ENCODE peak calls at places on chromosomes 2 and 18, in ten cellular contexts. V is Peyer's patch, T is sigmoid colon, Q is transverse colon, W is suprapubic skin, P is spleen, B is upper lobe of left lung, D is prostate gland, M is thyroid gland, J is ovary. G is an unnamed sample. For H3K36me3, the result is how much of the 10 kb centered on the place peaks cover.

GRCh38 chr2:43219383-43220228 is 6.8 kb downstream of the ZFP36L2 start:
- DNase-seq in Q (peak), B (peak), P (peak), J (peak), M (peak), V (peak), T (peak), D (peak), W (peak), G (peak)

GRCh38 chr2:86253424-86253823 is 54.2 kb downstream of the MRPL35 start:
- DNase-seq in Q (no peak), J (no peak), B (no peak), T (no peak), P (no peak), D (no peak), M (no peak), W (no peak), V (no peak), G (no peak)

GRCh38 chr18:48583568-48583967 is 44.7 kb downstream of the CTIF start:
- DNase-seq in Q (no peak), W (no peak), D (no peak), B (no peak), J (no peak), P (no peak), V (no peak), M (no peak), T (no peak), G (peak)

GRCh38 chr2:86021396-86022378 is 84.0 kb downstream of the POLR1A start:
- DNase-seq in D (no peak), B (no peak), P (no peak), T (peak), M (peak), V (no peak), Q (no peak), J (no peak), W (peak), G (no peak)

GRCh38 chr2:213669657-213670056 is 385.4 kb downstream of the SPAG16 start:
- DNase-seq in W (no peak), P (no peak), M (no peak), D (no peak), T (no peak), Q (no peak), J (no peak), B (no peak), V (no peak), G (no peak)

GRCh38 chr2:232629201-232629475 is 4.3 kb upstream of the EFHD1 start:
- DNase-seq in Q (no peak), D (no peak), V (no peak), P (no peak), M (no peak), B (no peak), W (no peak), J (no peak), T (no peak), G (no peak)

GRCh38 chr2:96214554-96214953 is 5.9 kb upstream of the STARD7 start:
- DNase-seq in V (no peak), Q (no peak), D (no peak), W (no peak), T (no peak), M (no peak), B (no peak), J (no peak), P (no peak), G (no peak)

GRCh38 chr2:84901593-84902120 is 3.8 kb upstream of the TMSB10 start:
- DNase-seq in Q (no peak), W (no peak), D (no peak), M (no peak), J (no peak), B (no peak), T (no peak), V (no peak), P (no peak), G (no peak)

GRCh38 chr2:100391735-100392515 is 25.5 kb downstream of the CHST10 start:
- DNase-seq in T (no peak), B (peak), V (no peak), P (peak), Q (no peak), D (peak), W (no peak), M (no peak), J (no peak), G (no peak)

GRCh38 chr2:237181844-237182243 is 96.2 kb downstream of the COPS8 start:
- DNase-seq in B (no peak), D (no peak), P (no peak), M (no peak), V (no peak), T (peak), J (peak), Q (no peak), W (no peak), G (peak)

GRCh38 chr2:96404446-96405373 is 69.1 kb downstream of the NCAPH start:
- DNase-seq in B (peak), V (no peak), Q (peak), D (peak), M (peak), T (no peak), W (no peak), P (no peak), J (no peak), G (peak)

GRCh38 chr18:3869848-3870247 is 419.9 kb downstream of the TGIF1 start:
- DNase-seq in M (no peak), B (no peak), J (no peak), T (no peak), Q (no peak), W (no peak), P (no peak), V (no peak), D (no peak), G (peak)

GRCh38 chr2:239697765-239698164 is 296.9 kb upstream of the HDAC4 start:
- DNase-seq in D (no peak), M (no peak), B (peak), T (no peak), J (no peak), V (no peak), Q (no peak), P (no peak), W (peak), G (no peak)

GRCh38 chr2:229849073-229849472 is 72.7 kb downstream of the TRIP12 start:
- DNase-seq in W (no peak), T (no peak), B (no peak), V (no peak), M (no peak), D (no peak), J (no peak), P (no peak), Q (no peak), G (no peak)

GRCh38 chr2:67845557-67846114 is 217.2 kb downstream of the C1D start:
- DNase-seq in Q (no peak), V (no peak), W (no peak), B (no peak), P (no peak), M (peak), T (peak), J (peak), D (no peak), G (no peak)

GRCh38 chr2:134138115-134138514 is 115.8 kb upstream of the MGAT5 start:
- DNase-seq in P (no peak), W (no peak), J (no peak), B (no peak), T (no peak), D (no peak), M (no peak), Q (no peak), V (no peak), G (no peak)

GRCh38 chr2:240394549-240394948 is 40.9 kb upstream of the GPC1 start:
- DNase-seq in J (no peak), T (peak), W (peak), B (no peak), Q (peak), D (no peak), M (no peak), P (no peak), V (no peak), G (no peak)

GRCh38 chr2:216585441-216585840 is 47.8 kb upstream of the IGFBP2 start:
- DNase-seq in P (no peak), V (no peak), Q (no peak), W (no peak), B (no peak), D (no peak), M (no peak), T (no peak), J (no peak), G (no peak)

GRCh38 chr2:223328578-223328977 is 273.6 kb downstream of the SCG2 start:
- DNase-seq in V (no peak), D (no peak), T (no peak), Q (no peak), B (no peak), W (no peak), P (no peak), M (no peak), J (no peak), G (no peak)

GRCh38 chr2:238095143-238095542 is 5.0 kb upstream of the ESPNL start:
- DNase-seq in J (no peak), B (no peak), M (no peak), P (no peak), W (peak), T (no peak), V (peak), Q (no peak), D (no peak), G (no peak)

GRCh38 chr2:951224-952006 is 766 bp downstream of the SNTG2 start:
- DNase-seq in T (no peak), D (no peak), W (no peak), J (no peak), Q (no peak), P (peak), M (no peak), V (no peak), B (peak), G (no peak)

GRCh38 chr2:239561448-239562001 is 160.7 kb upstream of the HDAC4 start:
- DNase-seq in M (no peak), B (peak), P (peak), J (peak), Q (peak), T (peak), V (peak), W (peak), D (no peak), G (no peak)

GRCh38 chr2:202831241-202831997 is 40.1 kb downstream of the ICA1L start:
- DNase-seq in B (no peak), M (peak), Q (peak), W (no peak), V (peak), J (peak), T (no peak), D (peak), P (no peak), G (no peak)

GRCh38 chr2:126177479-126177878 is 478.5 kb upstream of the GYPC start:
- DNase-seq in Q (no peak), W (no peak), T (no peak), B (no peak), J (no peak), M (no peak), D (no peak), P (no peak), V (no peak), G (no peak)

GRCh38 chr18:48562075-48562474 is 23.2 kb downstream of the CTIF start:
- DNase-seq in T (no peak), M (no peak), P (no peak), B (no peak), V (no peak), J (no peak), D (no peak), Q (no peak), W (no peak), G (no peak)

GRCh38 chr2:61138859-61139258 is 23.1 kb upstream of the C2orf74 start:
- DNase-seq in B (no peak), W (no peak), D (no peak), P (no peak), V (no peak), T (no peak), M (no peak), J (no peak), Q (no peak), G (no peak)

GRCh38 chr2:61141151-61141550 is 20.8 kb upstream of the C2orf74 start:
- DNase-seq in M (no peak), T (no peak), P (no peak), B (no peak), W (no peak), J (no peak), Q (no peak), D (no peak), V (no peak), G (no peak)

GRCh38 chr2:61145990-61146389 is 16.0 kb upstream of the C2orf74 start:
- DNase-seq in J (no peak), V (no peak), T (no peak), W (no peak), M (no peak), P (no peak), Q (no peak), B (no peak), D (no peak), G (no peak)

GRCh38 chr2:61149074-61149473 is 12.9 kb upstream of the C2orf74 start:
- DNase-seq in V (no peak), Q (no peak), M (no peak), T (no peak), D (no peak), B (no peak), J (no peak), W (no peak), P (no peak), G (no peak)

GRCh38 chr2:61144697-61145268 is 17.2 kb upstream of the C2orf74 start:
- DNase-seq in V (peak), T (peak), D (peak), W (peak), B (peak), P (peak), M (peak), Q (peak), J (peak), G (peak)
- TF ChIP-seq POLR2A in V (no peak), T (peak), D (peak), W (no peak), B (peak), P (no peak), M (no peak), Q (peak), J (peak), G (peak)

GRCh38 chr2:128560718-128561117 is 242.1 kb upstream of the HS6ST1 start:
- DNase-seq in P (no peak), Q (no peak), V (no peak), B (no peak), T (no peak), M (no peak), W (no peak), J (no peak), D (no peak), G (no peak)
- H3K36me3 ChIP-seq in P (under half), Q (under half), V (under half), B (under half), T (under half), M (under half), W (under half), J (under half), D (under half), G (under half)

GRCh38 chr2:62705007-62705829 is at the start of gene EHBP1:
- DNase-seq in V (peak), T (peak), D (peak), Q (peak), W (peak), B (peak), M (peak), J (peak), P (peak), G (peak)
- TF ChIP-seq POLR2A in V (peak), T (peak), D (peak), Q (peak), W (no peak), B (peak), M (no peak), J (peak), P (no peak), G (peak)

GRCh38 chr2:200471928-200472645 is 37.8 kb downstream of the KCTD18 start:
- DNase-seq in W (no peak), Q (no peak), M (no peak), D (no peak), B (no peak), J (no peak), P (no peak), V (no peak), T (no peak), G (no peak)
- H3K36me3 ChIP-seq in W (half or more), Q (under half), M (under half), D (under half), B (under half), J (under half), P (under half), V (under half), T (under half), G (under half)

GRCh38 chr2:47903781-47904447 is 2.4 kb downstream of the FBXO11 start:
- DNase-seq in P (no peak), V (no peak), W (no peak), T (no peak), D (no peak), M (no peak), B (no peak), Q (no peak), J (no peak), G (no peak)

GRCh38 chr2:47906261-47907096 is at the start of gene FBXO11:
- DNase-seq in V (peak), D (peak), M (peak), T (peak), W (peak), B (peak), J (peak), P (peak), Q (peak), G (peak)

GRCh38 chr2:47907097-47907781 is 941 bp upstream of the FBXO11 start:
- DNase-seq in Q (peak), B (no peak), J (peak), P (no peak), V (peak), D (peak), T (no peak), W (no peak), M (peak), G (peak)

GRCh38 chr2:47904903-47905453 is 1.3 kb downstream of the FBXO11 start:
- DNase-seq in P (peak), W (no peak), J (peak), B (no peak), V (peak), Q (peak), D (peak), M (peak), T (no peak), G (peak)

DNA sequence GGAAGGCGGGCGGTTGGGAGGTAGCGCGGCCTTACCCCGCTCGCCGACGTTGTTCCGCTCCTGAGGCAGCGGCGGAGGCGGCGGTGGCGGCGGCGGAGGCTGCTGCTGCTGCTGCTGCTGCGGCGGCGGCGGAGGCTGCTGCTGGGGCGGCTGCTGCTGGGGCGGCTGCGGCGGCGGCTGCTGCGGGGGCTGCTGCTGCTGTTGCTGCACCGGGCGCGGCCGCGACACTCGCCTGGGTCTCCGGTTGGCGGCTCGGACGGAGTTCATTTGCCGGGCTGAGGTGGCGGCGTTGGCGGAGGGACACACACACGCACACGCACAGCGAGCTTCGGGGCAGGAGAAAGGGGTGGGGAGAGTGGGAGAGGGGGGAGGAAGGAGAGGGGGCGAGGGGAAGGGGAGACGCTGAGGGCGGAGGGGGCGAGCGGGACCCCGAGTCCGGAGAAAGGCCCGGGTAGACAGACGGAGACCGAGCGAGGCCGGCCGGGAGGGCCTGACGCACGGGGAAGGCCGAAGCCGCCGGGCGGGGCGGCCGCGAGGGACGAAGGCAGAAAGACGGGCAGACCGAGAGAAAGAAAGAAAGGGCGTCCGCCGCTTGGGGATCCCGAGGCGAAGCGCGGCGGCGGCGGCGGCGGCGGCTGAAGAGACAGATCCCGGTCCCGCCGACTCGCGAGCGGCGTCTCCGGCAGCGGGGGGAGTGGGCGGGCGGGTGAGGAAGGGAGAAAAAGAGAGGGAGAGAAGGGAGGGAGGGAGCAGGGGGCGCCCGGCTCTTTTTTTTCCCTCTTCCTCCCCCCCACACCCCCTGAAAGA is 641 bp downstream of the FBXO11 start:
- DNase-seq in P (peak), J (peak), D (peak), T (peak), B (peak), W (peak), Q (peak), V (peak), M (peak), G (peak)
- TF ChIP-seq POLR2A in P (peak), J (no peak), D (no peak), T (no peak), B (peak), W (no peak), Q (no peak), V (no peak), M (no peak), G (no peak)

GRCh38 chr2:15630121-15630957 is 38.7 kb downstream of the DDX1 start:
- DNase-seq in M (no peak), V (no peak), B (no peak), T (no peak), Q (no peak), D (no peak), W (no peak), P (no peak), J (no peak), G (no peak)
- H3K36me3 ChIP-seq in M (under half), V (under half), B (under half), T (under half), Q (under half), D (under half), W (half or more), P (half or more), J (under half), G (under half)

GRCh38 chr2:189370719-189371118 is 70.6 kb upstream of the WDR75 start:
- DNase-seq in B (no peak), Q (no peak), J (no peak), T (no peak), P (no peak), W (no peak), V (no peak), D (no peak), M (no peak), G (no peak)
- TF ChIP-seq POLR2A in B (no peak), Q (no peak), J (no peak), T (no peak), P (no peak), W (no peak), V (no peak), D (no peak), M (no peak), G (no peak)

GRCh38 chr2:15630958-15631719 is 39.5 kb downstream of the DDX1 start:
- DNase-seq in B (no peak), T (no peak), Q (no peak), P (no peak), W (no peak), J (no peak), D (no peak), M (no peak), V (no peak), G (no peak)

GRCh38 chr2:15633043-15633970 is 41.6 kb downstream of the DDX1 start:
- DNase-seq in B (no peak), V (no peak), M (no peak), W (no peak), J (no peak), T (no peak), P (no peak), Q (no peak), D (no peak), G (no peak)

GRCh38 chr2:15633971-15634346 is 42.3 kb downstream of the DDX1 start:
- DNase-seq in P (no peak), M (no peak), V (no peak), W (no peak), B (no peak), D (no peak), Q (no peak), J (no peak), T (no peak), G (no peak)

GRCh38 chr2:15628899-15629855 is 37.5 kb downstream of the DDX1 start:
- DNase-seq in P (no peak), B (no peak), Q (no peak), M (no peak), W (no peak), T (no peak), V (no peak), D (no peak), J (no peak), G (no peak)

GRCh38 chr2:15631883-15632282 is 40.2 kb downstream of the DDX1 start:
- DNase-seq in M (no peak), W (no peak), B (no peak), T (no peak), J (no peak), P (no peak), D (no peak), V (no peak), Q (no peak), G (no peak)
- H3K36me3 ChIP-seq in M (under half), W (half or more), B (under half), T (under half), J (under half), P (half or more), D (under half), V (under half), Q (under half), G (under half)